ENCODE peak calls at places on chromosomes 5 and 9, in five cellular contexts. One of them, this sample, is unnamed.

GRCh38 chr5:73230264-73231244 is 57.6 kb downstream of the TMEM174 start:
- DNase-seq in IMR-90: no peak
- DNase-seq in SK-N-SH: no peak
- DNase-seq in A549: no peak
- DNase-seq in mammary epithelial cell: no peak
- DNase-seq in this sample: no peak

GRCh38 chr9:96217756-96218693 is 84.0 kb downstream of the HSD17B3 start:
- DNase-seq in IMR-90: peak; percentile 30
- DNase-seq in SK-N-SH: peak; percentile 93
- DNase-seq in A549: peak; percentile 85
- DNase-seq in mammary epithelial cell: peak; percentile 42
- DNase-seq in this sample: no peak

GRCh38 chr9:74824654-74825053 is 63.1 kb downstream of the TRPM6 start:
- DNase-seq in IMR-90: no peak
- DNase-seq in SK-N-SH: no peak
- DNase-seq in A549: no peak
- DNase-seq in mammary epithelial cell: peak; percentile 47
- DNase-seq in this sample: no peak

GRCh38 chr5:107119656-107120055 is 551.1 kb downstream of the EFNA5 start:
- DNase-seq in IMR-90: no peak
- DNase-seq in SK-N-SH: no peak
- DNase-seq in A549: no peak
- DNase-seq in mammary epithelial cell: no peak
- DNase-seq in this sample: no peak

GRCh38 chr5:73899055-73899454 is 273.1 kb downstream of the ARHGEF28 start:
- DNase-seq in IMR-90: no peak
- DNase-seq in SK-N-SH: peak; percentile 48
- DNase-seq in A549: no peak
- DNase-seq in mammary epithelial cell: no peak
- DNase-seq in this sample: no peak

GRCh38 chr5:35303152-35303551 is 72.9 kb upstream of the PRLR start:
- DNase-seq in IMR-90: no peak
- DNase-seq in SK-N-SH: no peak
- DNase-seq in A549: no peak
- DNase-seq in mammary epithelial cell: no peak
- DNase-seq in this sample: no peak

GRCh38 chr9:78031271-78031825 is at the start of gene GNAQ:
- DNase-seq in IMR-90: peak; percentile 15
- DNase-seq in SK-N-SH: peak; percentile 75
- DNase-seq in A549: peak; percentile 17
- DNase-seq in mammary epithelial cell: no peak
- DNase-seq in this sample: no peak

GRCh38 chr5:11383506-11384095 is 520.6 kb downstream of the CTNND2 start:
- DNase-seq in IMR-90: no peak
- DNase-seq in SK-N-SH: no peak
- DNase-seq in A549: no peak
- DNase-seq in mammary epithelial cell: no peak
- DNase-seq in this sample: no peak

GRCh38 chr9:135355466-135356420 is 123.8 kb upstream of the PPP1R26 start:
- DNase-seq in IMR-90: no peak
- DNase-seq in SK-N-SH: no peak
- DNase-seq in A549: no peak
- DNase-seq in mammary epithelial cell: no peak
- DNase-seq in this sample: no peak

GRCh38 chr5:142248853-142249462 is 75.9 kb downstream of the SPRY4 start:
- DNase-seq in IMR-90: peak; percentile 12
- DNase-seq in SK-N-SH: no peak
- DNase-seq in A549: no peak
- DNase-seq in mammary epithelial cell: no peak
- DNase-seq in this sample: no peak

GRCh38 chr5:173926359-173926758 is 38.2 kb downstream of the CPEB4 start:
- DNase-seq in IMR-90: peak; percentile 66
- DNase-seq in SK-N-SH: no peak
- DNase-seq in A549: no peak
- DNase-seq in mammary epithelial cell: no peak
- DNase-seq in this sample: no peak

GRCh38 chr5:87340716-87341115 is 72.0 kb downstream of the CCNH start:
- DNase-seq in IMR-90: no peak
- DNase-seq in SK-N-SH: peak; percentile 7
- DNase-seq in A549: no peak
- DNase-seq in mammary epithelial cell: no peak
- DNase-seq in this sample: no peak

GRCh38 chr5:78953092-78953800 is 31.9 kb downstream of the ARSB start:
- DNase-seq in IMR-90: peak; percentile 19
- DNase-seq in SK-N-SH: no peak
- DNase-seq in A549: no peak
- DNase-seq in mammary epithelial cell: peak; percentile 75
- DNase-seq in this sample: no peak

GRCh38 chr5:165559645-165560044 is 2054.2 kb downstream of the MAT2B start:
- DNase-seq in IMR-90: no peak
- DNase-seq in SK-N-SH: no peak
- DNase-seq in A549: no peak
- DNase-seq in mammary epithelial cell: no peak
- DNase-seq in this sample: no peak

GRCh38 chr9:26375448-26375847 is 517.2 kb downstream of the CAAP1 start:
- DNase-seq in IMR-90: peak; percentile 0
- DNase-seq in SK-N-SH: no peak
- DNase-seq in A549: no peak
- DNase-seq in mammary epithelial cell: peak; percentile 23
- DNase-seq in this sample: no peak

GRCh38 chr9:131815971-131816873 is 76.3 kb upstream of the RAPGEF1 start:
- DNase-seq in IMR-90: no peak
- DNase-seq in SK-N-SH: no peak
- DNase-seq in A549: no peak
- DNase-seq in mammary epithelial cell: peak; percentile 47
- DNase-seq in this sample: no peak

GRCh38 chr5:123094919-123095693 is 6.1 kb downstream of the PRDM6 start:
- DNase-seq in IMR-90: peak; percentile 18
- DNase-seq in SK-N-SH: peak; percentile 76
- DNase-seq in A549: no peak
- DNase-seq in mammary epithelial cell: no peak
- DNase-seq in this sample: no peak

GRCh38 chr5:13034048-13034447 is 910.4 kb downstream of the DNAH5 start:
- DNase-seq in IMR-90: peak; percentile 0
- DNase-seq in SK-N-SH: no peak
- DNase-seq in A549: no peak
- DNase-seq in mammary epithelial cell: no peak
- DNase-seq in this sample: no peak

GRCh38 chr5:150149618-150150017 is 6.0 kb downstream of the PDGFRB start:
- DNase-seq in IMR-90: no peak
- DNase-seq in SK-N-SH: no peak
- DNase-seq in A549: no peak
- DNase-seq in mammary epithelial cell: no peak
- DNase-seq in this sample: no peak

GRCh38 chr5:154320690-154321089 is 125.1 kb upstream of the SAP30L start:
- DNase-seq in IMR-90: peak; percentile 18
- DNase-seq in SK-N-SH: no peak
- DNase-seq in A549: no peak
- DNase-seq in mammary epithelial cell: no peak
- DNase-seq in this sample: no peak

GRCh38 chr9:18474778-18475177 is 825 bp downstream of the ADAMTSL1 start:
- DNase-seq in IMR-90: peak; percentile 72
- DNase-seq in SK-N-SH: no peak
- DNase-seq in A549: no peak
- DNase-seq in mammary epithelial cell: no peak
- DNase-seq in this sample: no peak

GRCh38 chr5:179311091-179311470 is 34.2 kb downstream of the ADAMTS2 start:
- DNase-seq in IMR-90: no peak
- DNase-seq in SK-N-SH: peak; percentile 78
- DNase-seq in A549: no peak
- DNase-seq in mammary epithelial cell: no peak
- DNase-seq in this sample: no peak

GRCh38 chr5:10332301-10332700 is 21.2 kb upstream of the MARCHF6 start:
- DNase-seq in IMR-90: no peak
- DNase-seq in SK-N-SH: no peak
- DNase-seq in A549: no peak
- DNase-seq in mammary epithelial cell: no peak
- DNase-seq in this sample: no peak

GRCh38 chr9:84315278-84315877 is 25.2 kb downstream of the SLC28A3 start:
- DNase-seq in IMR-90: peak; percentile 71
- DNase-seq in SK-N-SH: peak; percentile 53
- DNase-seq in A549: peak; percentile 71
- DNase-seq in mammary epithelial cell: peak; percentile 49
- DNase-seq in this sample: peak; percentile 61

GRCh38 chr5:155066886-155067595 is 53.5 kb downstream of the KIF4B start:
- DNase-seq in IMR-90: no peak
- DNase-seq in SK-N-SH: no peak
- DNase-seq in A549: no peak
- DNase-seq in mammary epithelial cell: no peak
- DNase-seq in this sample: no peak

GRCh38 chr5:175347027-175347426 is 97.0 kb downstream of the DRD1 start:
- DNase-seq in IMR-90: peak; percentile 88
- DNase-seq in SK-N-SH: no peak
- DNase-seq in A549: no peak
- DNase-seq in mammary epithelial cell: no peak
- DNase-seq in this sample: peak; percentile 13

GRCh38 chr9:94135222-94135621 is 51.0 kb downstream of the PTPDC1 start:
- DNase-seq in IMR-90: peak; percentile 81
- DNase-seq in SK-N-SH: no peak
- DNase-seq in A549: no peak
- DNase-seq in mammary epithelial cell: peak; percentile 71
- DNase-seq in this sample: no peak

GRCh38 chr5:95044096-95044495 is 240.8 kb downstream of the MCTP1 start:
- DNase-seq in IMR-90: no peak
- DNase-seq in SK-N-SH: no peak
- DNase-seq in A549: no peak
- DNase-seq in mammary epithelial cell: no peak
- DNase-seq in this sample: no peak

GRCh38 chr5:71938886-71939285 is 168.4 kb upstream of the MAP1B start:
- DNase-seq in IMR-90: no peak
- DNase-seq in SK-N-SH: no peak
- DNase-seq in A549: peak; percentile 60
- DNase-seq in mammary epithelial cell: peak; percentile 23
- DNase-seq in this sample: no peak

GRCh38 chr9:127004946-127005769 is 90.6 kb downstream of the RALGPS1 start:
- DNase-seq in IMR-90: peak; percentile 51
- DNase-seq in SK-N-SH: no peak
- DNase-seq in A549: no peak
- DNase-seq in mammary epithelial cell: peak; percentile 45
- DNase-seq in this sample: no peak

GRCh38 chr5:159695741-159696294 is 220.5 kb upstream of the ADRA1B start:
- DNase-seq in IMR-90: no peak
- DNase-seq in SK-N-SH: no peak
- DNase-seq in A549: no peak
- DNase-seq in mammary epithelial cell: no peak
- DNase-seq in this sample: no peak

GRCh38 chr9:132124800-132125199 is 37.1 kb upstream of the NTNG2 start:
- DNase-seq in IMR-90: no peak
- DNase-seq in SK-N-SH: no peak
- DNase-seq in A549: no peak
- DNase-seq in mammary epithelial cell: no peak
- DNase-seq in this sample: no peak

GRCh38 chr5:134541736-134542376 is 16.4 kb downstream of the JADE2 start:
- DNase-seq in IMR-90: peak; percentile 64
- DNase-seq in SK-N-SH: no peak
- DNase-seq in A549: no peak
- DNase-seq in mammary epithelial cell: no peak
- DNase-seq in this sample: no peak

GRCh38 chr9:128882677-128883590 is 1.0 kb downstream of the LRRC8A start:
- DNase-seq in IMR-90: no peak
- DNase-seq in SK-N-SH: peak; percentile 47
- DNase-seq in A549: no peak
- DNase-seq in mammary epithelial cell: peak; percentile 46
- DNase-seq in this sample: no peak

GRCh38 chr9:99824378-99825157 is 2.9 kb downstream of the NR4A3 start:
- DNase-seq in IMR-90: no peak
- DNase-seq in SK-N-SH: peak; percentile 66
- DNase-seq in A549: peak; percentile 34
- DNase-seq in mammary epithelial cell: no peak
- DNase-seq in this sample: no peak

GRCh38 chr9:97364769-97365490 is 47.0 kb upstream of the TDRD7 start:
- DNase-seq in IMR-90: no peak
- DNase-seq in SK-N-SH: no peak
- DNase-seq in A549: no peak
- DNase-seq in mammary epithelial cell: peak; percentile 21
- DNase-seq in this sample: no peak
- H3K4me2 ChIP-seq in IMR-90: no peak overlapping the region
- H3K4me2 ChIP-seq in SK-N-SH: no peak overlapping the region
- H3K4me2 ChIP-seq in A549: no peak overlapping the region
- H3K4me2 ChIP-seq in mammary epithelial cell: no peak overlapping the region
- H3K4me2 ChIP-seq in this sample: no peak overlapping the region

GRCh38 chr5:160968480-160968879 is 116.5 kb upstream of the ATP10B start:
- DNase-seq in IMR-90: no peak
- DNase-seq in SK-N-SH: no peak
- DNase-seq in A549: no peak
- DNase-seq in mammary epithelial cell: peak; percentile 24
- DNase-seq in this sample: no peak

DNA sequence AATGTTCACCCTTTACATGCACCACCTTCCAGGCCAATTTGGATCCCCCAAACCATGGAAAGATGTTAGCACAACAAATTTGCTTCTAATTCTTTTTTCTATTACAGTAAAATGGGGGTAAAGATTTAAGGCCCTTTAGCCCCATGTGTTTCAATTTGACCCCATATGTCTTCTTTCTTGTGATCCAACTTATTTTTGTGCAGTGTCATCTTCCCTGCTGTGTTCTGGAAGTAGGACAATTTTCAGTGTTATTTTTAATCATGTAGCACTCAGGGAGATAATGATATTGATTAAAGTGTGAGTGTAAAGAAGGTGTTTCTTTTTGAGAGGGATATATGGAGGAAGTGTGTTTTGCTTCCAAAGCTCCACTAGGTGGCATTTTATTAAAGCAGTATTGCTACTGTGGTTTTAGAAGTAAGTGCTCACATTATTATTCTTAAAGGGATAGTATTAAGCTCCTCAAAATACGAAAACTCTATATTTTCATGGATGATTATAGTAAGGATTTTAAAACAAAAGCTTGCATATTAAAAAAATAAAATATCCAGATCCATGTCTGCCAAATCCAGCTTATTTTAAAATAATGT is 118.7 kb upstream of the ATP10B start:
- DNase-seq in IMR-90: no peak
- DNase-seq in SK-N-SH: no peak
- DNase-seq in A549: no peak
- DNase-seq in mammary epithelial cell: peak; percentile 24
- DNase-seq in this sample: no peak
- TF ChIP-seq CTCF in IMR-90: no peak
- TF ChIP-seq CTCF in SK-N-SH: peak; percentile 43
- TF ChIP-seq CTCF in A549: no peak
- TF ChIP-seq CTCF in mammary epithelial cell: peak; percentile 60
- TF ChIP-seq CTCF in this sample: no peak

DNA sequence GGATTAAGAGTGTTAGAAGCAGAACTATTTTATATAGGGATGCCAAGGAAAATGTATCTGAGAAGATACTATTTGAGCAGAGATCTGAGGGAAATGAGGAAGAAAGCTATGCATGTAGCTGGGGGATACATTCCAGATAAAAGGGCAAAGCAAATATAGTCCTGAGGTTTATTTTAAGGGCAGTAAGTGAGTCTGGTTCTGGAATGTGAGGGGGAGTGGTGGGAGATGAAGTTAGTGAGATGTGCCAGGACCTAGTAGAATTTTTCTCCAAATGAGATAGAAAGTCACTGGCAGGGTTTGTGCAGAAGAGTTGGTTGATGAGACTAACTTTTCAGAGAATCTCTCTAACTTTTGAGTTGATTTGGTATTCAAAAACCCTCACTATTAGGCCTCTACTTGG is 374.7 kb downstream of the ADGRV1 start:
- DNase-seq in IMR-90: no peak
- DNase-seq in SK-N-SH: no peak
- DNase-seq in A549: no peak
- DNase-seq in mammary epithelial cell: no peak
- DNase-seq in this sample: no peak
- H3K4me1 ChIP-seq in IMR-90: peaks cover 1% of the 10 kb centered on the region
- H3K4me1 ChIP-seq in SK-N-SH: no peaks in the 10 kb centered on the region
- H3K4me1 ChIP-seq in A549: peaks cover 33% of the 10 kb centered on the region
- H3K4me1 ChIP-seq in mammary epithelial cell: no peaks in the 10 kb centered on the region
- H3K4me1 ChIP-seq in this sample: no peaks in the 10 kb centered on the region

GRCh38 chr9:121120386-121120785 is 45.6 kb downstream of the CNTRL start:
- DNase-seq in IMR-90: no peak
- DNase-seq in SK-N-SH: no peak
- DNase-seq in A549: no peak
- DNase-seq in mammary epithelial cell: no peak
- DNase-seq in this sample: no peak
- H3K4me2 ChIP-seq in IMR-90: no peak overlapping the region
- H3K4me2 ChIP-seq in SK-N-SH: no peak overlapping the region
- H3K4me2 ChIP-seq in A549: no peak overlapping the region
- H3K4me2 ChIP-seq in mammary epithelial cell: no peak overlapping the region
- H3K4me2 ChIP-seq in this sample: no peak overlapping the region

This sample was measured in HCT116.